ENCODE peak calls at places on chromosomes 13 and 19, in eight cellular contexts. One of them, this sample, is unnamed.

GRCh38 chr13:67278230-67278629 is 48.1 kb upstream of the PCDH9 start:
- DNase-seq in IMR-90: peak
- DNase-seq in PC-3: peak
- DNase-seq in tibial nerve: no peak
- DNase-seq in endothelial cell: no peak
- DNase-seq in mucosa of descending colon: no peak
- DNase-seq in astrocyte of the cerebellum: peak
- DNase-seq in cardiac muscle cell: no peak
- DNase-seq in this sample: no peak

GRCh38 chr19:42132030-42132628 is at the start of gene POU2F2:
- DNase-seq in PC-3: no peak
- DNase-seq in tibial nerve: peak
- DNase-seq in endothelial cell: no peak
- DNase-seq in IMR-90: no peak
- DNase-seq in astrocyte of the cerebellum: no peak
- DNase-seq in cardiac muscle cell: no peak
- DNase-seq in mucosa of descending colon: peak
- DNase-seq in this sample: no peak

GRCh38 chr19:56253737-56254136 is 18.8 kb upstream of the EDDM13 start:
- DNase-seq in mucosa of descending colon: no peak
- DNase-seq in astrocyte of the cerebellum: peak
- DNase-seq in endothelial cell: no peak
- DNase-seq in tibial nerve: peak
- DNase-seq in cardiac muscle cell: peak
- DNase-seq in PC-3: peak
- DNase-seq in IMR-90: peak
- DNase-seq in this sample: peak

GRCh38 chr13:102870677-102871415 is 25.0 kb downstream of the ERCC5 start:
- DNase-seq in endothelial cell: peak
- DNase-seq in mucosa of descending colon: no peak
- DNase-seq in PC-3: peak
- DNase-seq in IMR-90: peak
- DNase-seq in tibial nerve: peak
- DNase-seq in astrocyte of the cerebellum: peak
- DNase-seq in cardiac muscle cell: peak
- DNase-seq in this sample: no peak

GRCh38 chr13:45540195-45540594 is 75.3 kb downstream of the ERICH6B start:
- DNase-seq in tibial nerve: no peak
- DNase-seq in astrocyte of the cerebellum: no peak
- DNase-seq in PC-3: no peak
- DNase-seq in endothelial cell: no peak
- DNase-seq in IMR-90: no peak
- DNase-seq in mucosa of descending colon: no peak
- DNase-seq in cardiac muscle cell: no peak
- DNase-seq in this sample: no peak

GRCh38 chr13:64912141-64912540 is 2318.0 kb downstream of the PCDH9 start:
- DNase-seq in astrocyte of the cerebellum: peak
- DNase-seq in IMR-90: peak
- DNase-seq in mucosa of descending colon: no peak
- DNase-seq in cardiac muscle cell: no peak
- DNase-seq in tibial nerve: no peak
- DNase-seq in endothelial cell: no peak
- DNase-seq in PC-3: peak
- DNase-seq in this sample: no peak

GRCh38 chr19:3821156-3821555 is 35.0 kb upstream of the MATK start:
- DNase-seq in cardiac muscle cell: no peak
- DNase-seq in astrocyte of the cerebellum: no peak
- DNase-seq in IMR-90: no peak
- DNase-seq in PC-3: no peak
- DNase-seq in endothelial cell: no peak
- DNase-seq in tibial nerve: no peak
- DNase-seq in mucosa of descending colon: no peak
- DNase-seq in this sample: no peak

GRCh38 chr19:50819636-50820035 is 4.0 kb downstream of the KLK1 start:
- DNase-seq in IMR-90: no peak
- DNase-seq in endothelial cell: no peak
- DNase-seq in cardiac muscle cell: no peak
- DNase-seq in PC-3: no peak
- DNase-seq in tibial nerve: no peak
- DNase-seq in astrocyte of the cerebellum: no peak
- DNase-seq in mucosa of descending colon: no peak
- DNase-seq in this sample: no peak

GRCh38 chr13:51825165-51825592 is 19.8 kb downstream of the TMEM272 start:
- DNase-seq in IMR-90: no peak
- DNase-seq in tibial nerve: no peak
- DNase-seq in astrocyte of the cerebellum: no peak
- DNase-seq in cardiac muscle cell: no peak
- DNase-seq in PC-3: no peak
- DNase-seq in mucosa of descending colon: no peak
- DNase-seq in endothelial cell: no peak
- DNase-seq in this sample: no peak

GRCh38 chr13:80339841-80340642 is 884 bp downstream of the SPRY2 start:
- DNase-seq in endothelial cell: peak
- DNase-seq in mucosa of descending colon: peak
- DNase-seq in tibial nerve: peak
- DNase-seq in cardiac muscle cell: peak
- DNase-seq in IMR-90: peak
- DNase-seq in PC-3: peak
- DNase-seq in astrocyte of the cerebellum: no peak
- DNase-seq in this sample: no peak

GRCh38 chr13:63910406-63910957 is 2494.8 kb upstream of the PCDH20 start:
- DNase-seq in endothelial cell: peak
- DNase-seq in tibial nerve: no peak
- DNase-seq in mucosa of descending colon: no peak
- DNase-seq in PC-3: no peak
- DNase-seq in cardiac muscle cell: no peak
- DNase-seq in IMR-90: peak
- DNase-seq in astrocyte of the cerebellum: peak
- DNase-seq in this sample: no peak

GRCh38 chr19:30406220-30406944 is 34.2 kb downstream of the ZNF536 start:
- DNase-seq in cardiac muscle cell: peak
- DNase-seq in mucosa of descending colon: no peak
- DNase-seq in endothelial cell: peak
- DNase-seq in IMR-90: no peak
- DNase-seq in PC-3: no peak
- DNase-seq in tibial nerve: no peak
- DNase-seq in astrocyte of the cerebellum: no peak
- DNase-seq in this sample: no peak
- TF ChIP-seq CTCF in cardiac muscle cell: no peak
- TF ChIP-seq CTCF in mucosa of descending colon: no peak
- TF ChIP-seq CTCF in endothelial cell: peak
- TF ChIP-seq CTCF in IMR-90: no peak
- TF ChIP-seq CTCF in PC-3: peak
- TF ChIP-seq CTCF in tibial nerve: peak
- TF ChIP-seq CTCF in astrocyte of the cerebellum: peak
- TF ChIP-seq CTCF in this sample: peak

DNA sequence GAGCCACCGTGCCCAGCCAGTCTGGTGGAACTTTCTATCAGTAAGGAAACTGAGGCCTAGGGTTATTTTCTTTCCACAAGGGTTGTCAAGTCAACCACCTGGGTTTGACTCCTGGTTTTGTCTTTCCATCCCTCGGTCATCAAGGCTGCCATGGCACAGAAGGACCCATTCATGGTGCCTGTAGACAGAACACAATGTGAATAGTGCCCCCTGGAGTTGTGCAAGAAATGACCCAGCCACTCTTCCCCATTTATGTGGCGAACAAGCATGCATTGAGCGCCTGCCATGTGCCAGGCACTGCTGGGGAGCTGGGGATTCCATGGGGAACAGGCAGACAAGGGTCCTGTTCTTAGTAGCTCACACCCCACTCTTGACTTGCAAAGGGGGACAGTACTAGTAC is 4.1 kb downstream of the SMARCA4 start:
- DNase-seq in cardiac muscle cell: no peak
- DNase-seq in astrocyte of the cerebellum: no peak
- DNase-seq in mucosa of descending colon: no peak
- DNase-seq in tibial nerve: no peak
- DNase-seq in IMR-90: no peak
- DNase-seq in endothelial cell: no peak
- DNase-seq in PC-3: no peak
- DNase-seq in this sample: no peak
- TF ChIP-seq CTCF in cardiac muscle cell: no peak
- TF ChIP-seq CTCF in astrocyte of the cerebellum: no peak
- TF ChIP-seq CTCF in mucosa of descending colon: no peak
- TF ChIP-seq CTCF in tibial nerve: no peak
- TF ChIP-seq CTCF in IMR-90: no peak
- TF ChIP-seq CTCF in endothelial cell: no peak
- TF ChIP-seq CTCF in PC-3: peak
- TF ChIP-seq CTCF in this sample: no peak

GRCh38 chr19:15120135-15121026 is 13.2 kb downstream of the SYDE1 start:
- DNase-seq in cardiac muscle cell: no peak
- DNase-seq in PC-3: no peak
- DNase-seq in mucosa of descending colon: no peak
- DNase-seq in astrocyte of the cerebellum: no peak
- DNase-seq in endothelial cell: no peak
- DNase-seq in IMR-90: no peak
- DNase-seq in tibial nerve: no peak
- DNase-seq in this sample: no peak
- TF ChIP-seq CTCF in cardiac muscle cell: peak
- TF ChIP-seq CTCF in PC-3: no peak
- TF ChIP-seq CTCF in mucosa of descending colon: no peak
- TF ChIP-seq CTCF in astrocyte of the cerebellum: no peak
- TF ChIP-seq CTCF in endothelial cell: no peak
- TF ChIP-seq CTCF in IMR-90: no peak
- TF ChIP-seq CTCF in tibial nerve: no peak
- TF ChIP-seq CTCF in this sample: no peak

GRCh38 chr19:23779645-23780044 is 21.0 kb upstream of the ZNF681 start:
- DNase-seq in cardiac muscle cell: no peak
- DNase-seq in endothelial cell: no peak
- DNase-seq in tibial nerve: no peak
- DNase-seq in IMR-90: no peak
- DNase-seq in astrocyte of the cerebellum: no peak
- DNase-seq in PC-3: no peak
- DNase-seq in mucosa of descending colon: no peak
- DNase-seq in this sample: no peak

GRCh38 chr19:23774156-23774971 is 15.7 kb upstream of the ZNF681 start:
- DNase-seq in mucosa of descending colon: no peak
- DNase-seq in endothelial cell: no peak
- DNase-seq in PC-3: no peak
- DNase-seq in cardiac muscle cell: no peak
- DNase-seq in IMR-90: no peak
- DNase-seq in astrocyte of the cerebellum: no peak
- DNase-seq in tibial nerve: no peak
- DNase-seq in this sample: no peak

GRCh38 chr19:23777216-23777615 is 18.5 kb upstream of the ZNF681 start:
- DNase-seq in tibial nerve: no peak
- DNase-seq in PC-3: no peak
- DNase-seq in cardiac muscle cell: no peak
- DNase-seq in endothelial cell: no peak
- DNase-seq in mucosa of descending colon: no peak
- DNase-seq in astrocyte of the cerebellum: no peak
- DNase-seq in IMR-90: no peak
- DNase-seq in this sample: no peak

GRCh38 chr19:23778566-23778965 is 19.9 kb upstream of the ZNF681 start:
- DNase-seq in cardiac muscle cell: no peak
- DNase-seq in tibial nerve: no peak
- DNase-seq in PC-3: no peak
- DNase-seq in astrocyte of the cerebellum: no peak
- DNase-seq in IMR-90: no peak
- DNase-seq in mucosa of descending colon: no peak
- DNase-seq in endothelial cell: no peak
- DNase-seq in this sample: no peak

GRCh38 chr19:23776507-23777205 is 18.0 kb upstream of the ZNF681 start:
- DNase-seq in astrocyte of the cerebellum: no peak
- DNase-seq in tibial nerve: no peak
- DNase-seq in PC-3: no peak
- DNase-seq in mucosa of descending colon: no peak
- DNase-seq in cardiac muscle cell: no peak
- DNase-seq in endothelial cell: no peak
- DNase-seq in IMR-90: no peak
- DNase-seq in this sample: no peak
- TF ChIP-seq CTCF in astrocyte of the cerebellum: no peak
- TF ChIP-seq CTCF in tibial nerve: no peak
- TF ChIP-seq CTCF in PC-3: no peak
- TF ChIP-seq CTCF in mucosa of descending colon: no peak
- TF ChIP-seq CTCF in cardiac muscle cell: no peak
- TF ChIP-seq CTCF in endothelial cell: no peak
- TF ChIP-seq CTCF in IMR-90: no peak
- TF ChIP-seq CTCF in this sample: no peak

GRCh38 chr13:44243198-44243852 is 130.3 kb upstream of the SERP2 start:
- DNase-seq in astrocyte of the cerebellum: peak
- DNase-seq in endothelial cell: peak
- DNase-seq in mucosa of descending colon: no peak
- DNase-seq in IMR-90: peak
- DNase-seq in PC-3: peak
- DNase-seq in tibial nerve: no peak
- DNase-seq in cardiac muscle cell: peak
- DNase-seq in this sample: no peak
- TF ChIP-seq CTCF in astrocyte of the cerebellum: peak
- TF ChIP-seq CTCF in endothelial cell: peak
- TF ChIP-seq CTCF in mucosa of descending colon: no peak
- TF ChIP-seq CTCF in IMR-90: peak
- TF ChIP-seq CTCF in PC-3: peak
- TF ChIP-seq CTCF in tibial nerve: peak
- TF ChIP-seq CTCF in cardiac muscle cell: peak
- TF ChIP-seq CTCF in this sample: peak

DNA sequence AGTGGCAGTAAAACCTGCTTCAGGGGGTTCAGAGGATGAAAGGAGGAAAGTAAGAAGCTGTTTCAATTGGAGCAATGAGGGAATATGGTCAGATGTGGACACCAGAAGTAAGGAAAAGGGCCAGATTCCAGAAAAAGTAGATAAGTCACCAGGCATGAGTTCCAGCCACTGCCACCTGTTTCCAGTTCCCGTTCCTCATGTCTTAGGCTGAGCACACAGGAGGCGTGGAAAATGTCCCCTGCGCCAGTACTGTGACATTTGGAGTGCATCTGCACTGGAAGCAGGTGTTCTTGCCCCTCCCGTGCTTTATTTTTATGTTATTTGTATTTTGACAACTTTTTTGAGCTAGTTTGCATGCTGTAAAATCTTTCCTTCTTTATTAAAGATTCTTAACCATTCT is 25.3 kb downstream of the LMO7 start:
- DNase-seq in mucosa of descending colon: no peak
- DNase-seq in tibial nerve: no peak
- DNase-seq in astrocyte of the cerebellum: no peak
- DNase-seq in cardiac muscle cell: no peak
- DNase-seq in endothelial cell: no peak
- DNase-seq in PC-3: no peak
- DNase-seq in IMR-90: no peak
- DNase-seq in this sample: no peak
- TF ChIP-seq CTCF in mucosa of descending colon: no peak
- TF ChIP-seq CTCF in tibial nerve: no peak
- TF ChIP-seq CTCF in astrocyte of the cerebellum: no peak
- TF ChIP-seq CTCF in cardiac muscle cell: no peak
- TF ChIP-seq CTCF in endothelial cell: no peak
- TF ChIP-seq CTCF in PC-3: no peak
- TF ChIP-seq CTCF in IMR-90: no peak
- TF ChIP-seq CTCF in this sample: no peak

This sample was measured in AG09319.